ENCODE peak calls at places on chromosomes 5 and 9, in eight cellular contexts. G is H1, C is A549, W is esophagus squamous epithelium, E is body of pancreas, M is ovary, F is heart left ventricle, S is spleen. T is an unnamed sample.

GRCh38 chr9:90998573-90998972 is 197.0 kb downstream of the SYK start:
- DNase-seq in E (no peak), F (no peak), M (no peak), C (no peak), W (no peak), S (no peak), G (no peak), T (no peak)

GRCh38 chr9:34151398-34151797 is 24.9 kb upstream of the DCAF12 start:
- DNase-seq in F (no peak), M (no peak), S (peak; percentile 22), C (no peak), W (no peak), E (no peak), G (no peak), T (no peak)

GRCh38 chr9:79639354-79639753 is 67.6 kb downstream of the TLE4 start:
- DNase-seq in W (no peak), M (no peak), C (no peak), F (no peak), G (no peak), E (no peak), S (no peak), T (no peak)

GRCh38 chr9:33285502-33285901 is 4.8 kb upstream of the NFX1 start:
- DNase-seq in F (no peak), C (no peak), M (no peak), E (no peak), W (no peak), S (no peak), G (no peak), T (no peak)

GRCh38 chr5:143742951-143743350 is 69.0 kb upstream of the HMHB1 start:
- DNase-seq in F (no peak), S (no peak), G (no peak), W (no peak), M (no peak), E (no peak), C (no peak), T (no peak)

GRCh38 chr9:125466356-125466855 is 204.8 kb downstream of the GAPVD1 start:
- DNase-seq in C (no peak), S (no peak), W (no peak), M (no peak), E (no peak), G (no peak), F (no peak), T (no peak)

GRCh38 chr5:113151641-113152040 is 175.0 kb downstream of the DCP2 start:
- DNase-seq in G (no peak), W (no peak), F (no peak), C (no peak), E (no peak), S (no peak), M (no peak), T (no peak)

GRCh38 chr9:128912270-128912853 is 8.4 kb upstream of the PHYHD1 start:
- DNase-seq in E (no peak), F (no peak), M (no peak), C (peak; percentile 97), W (no peak), S (no peak), G (no peak), T (no peak)

GRCh38 chr9:120937596-120937995 is 11.0 kb upstream of the TRAF1 start:
- DNase-seq in S (no peak), M (no peak), E (no peak), W (no peak), G (no peak), C (no peak), F (no peak), T (no peak)

GRCh38 chr5:137167187-137167586 is 331.9 kb downstream of the SPOCK1 start:
- DNase-seq in C (no peak), F (no peak), W (no peak), G (no peak), E (no peak), M (no peak), S (no peak), T (no peak)

GRCh38 chr5:2126512-2126911 is 243.8 kb upstream of the IRX4 start:
- DNase-seq in C (no peak), S (no peak), F (no peak), M (no peak), G (no peak), E (no peak), W (no peak), T (no peak)

GRCh38 chr5:36090033-36090432 is 23.4 kb upstream of the UGT3A2 start:
- DNase-seq in F (no peak), S (no peak), E (no peak), W (no peak), M (no peak), C (no peak), G (peak; percentile 60), T (no peak)

GRCh38 chr5:109558364-109558763 is 131.4 kb upstream of the MAN2A1 start:
- DNase-seq in G (no peak), C (no peak), E (no peak), M (no peak), W (no peak), F (no peak), S (no peak), T (no peak)

GRCh38 chr5:109550077-109550476 is 139.7 kb upstream of the MAN2A1 start:
- DNase-seq in C (no peak), W (no peak), M (no peak), F (no peak), G (no peak), S (no peak), E (no peak), T (no peak)

GRCh38 chr5:109558952-109559351 is 130.8 kb upstream of the MAN2A1 start:
- DNase-seq in M (no peak), F (no peak), W (no peak), G (no peak), E (no peak), C (no peak), S (no peak), T (no peak)

DNA sequence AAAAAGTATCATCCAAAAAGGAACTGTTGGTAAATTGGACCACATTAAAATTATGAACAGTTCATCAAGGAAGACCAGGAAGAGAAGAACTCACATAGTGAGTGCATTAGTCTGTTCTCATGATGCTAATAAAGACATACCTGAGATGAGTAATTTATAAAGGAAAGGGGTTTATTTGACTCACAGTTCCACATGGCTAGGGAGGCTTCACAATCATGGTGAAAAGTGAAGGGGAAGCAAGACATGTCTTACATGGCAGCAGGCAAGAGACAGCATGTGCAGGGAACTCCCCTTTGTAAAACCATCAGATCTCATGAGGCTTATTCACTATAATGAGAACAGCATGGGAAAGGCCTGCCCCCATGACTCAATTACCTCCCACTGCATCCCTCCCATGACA is 135.9 kb upstream of the MAN2A1 start:
- DNase-seq in C (no peak), E (no peak), G (no peak), F (no peak), W (no peak), M (no peak), S (no peak), T (no peak)
- H3K4me1 ChIP-seq in C (no peaks in the 10 kb centered on the region), E (no peaks in the 10 kb centered on the region), G (no peaks in the 10 kb centered on the region), F (no peaks in the 10 kb centered on the region), W (no peaks in the 10 kb centered on the region), M (no peaks in the 10 kb centered on the region), S (no peaks in the 10 kb centered on the region), T (no peaks in the 10 kb centered on the region)

DNA sequence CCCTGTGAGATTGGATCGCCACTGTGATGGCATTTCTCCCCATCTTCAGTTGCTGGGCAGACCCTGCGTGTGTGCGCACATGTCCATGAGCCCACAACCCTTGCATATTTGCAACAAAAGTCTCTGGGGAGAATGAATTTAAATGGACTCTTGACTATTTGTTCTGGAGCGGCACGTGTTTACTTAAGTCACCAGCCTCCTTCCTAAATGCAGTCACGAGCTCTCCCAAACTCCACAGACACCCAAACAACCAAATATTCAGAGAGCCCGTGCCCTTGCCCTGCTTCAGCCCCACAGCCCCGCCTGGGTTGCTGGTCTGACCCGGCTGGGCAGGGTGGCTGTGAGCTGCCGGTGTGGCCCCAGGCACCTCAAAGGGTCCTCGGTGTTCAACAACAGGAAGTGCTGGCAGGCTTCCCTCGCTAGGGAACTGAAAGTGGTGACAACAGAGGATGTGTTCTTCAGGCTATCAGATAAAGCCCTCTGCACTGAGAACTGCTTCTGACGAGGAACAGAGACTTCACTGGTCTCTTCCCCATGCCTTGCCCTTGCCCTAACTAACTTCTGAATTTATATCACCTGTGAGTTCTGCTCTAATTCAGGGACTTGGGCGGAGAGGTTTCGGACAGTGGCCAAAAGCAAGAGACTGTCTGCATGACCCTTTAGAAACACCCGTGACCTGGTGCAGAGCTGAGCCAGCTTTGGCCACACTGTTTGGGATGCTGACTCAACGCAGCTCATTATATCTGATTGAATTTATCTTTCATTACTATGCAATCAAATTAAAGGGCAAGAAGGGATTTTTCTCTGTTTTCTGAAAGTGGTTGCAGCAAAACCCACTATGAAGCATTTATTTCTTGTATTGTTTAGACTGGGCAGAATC is 19.2 kb upstream of the CD180 start:
- DNase-seq in E (peak; percentile 85), F (peak; percentile 81), M (peak; percentile 41), C (no peak), G (no peak), S (peak; percentile 96), W (peak; percentile 55), T (peak; percentile 64)
- TF ChIP-seq POLR2A in E (no peak), F (no peak), M (no peak), C (no peak), G (no peak), S (no peak), W (no peak), T (peak; percentile 21)

GRCh38 chr9:76302947-76303550 is 91.2 kb downstream of the RFK start:
- DNase-seq in W (no peak), F (no peak), S (no peak), G (no peak), C (peak; percentile 48), M (no peak), E (peak; percentile 34), T (no peak)

GRCh38 chr9:76296561-76297276 is 97.5 kb downstream of the RFK start:
- DNase-seq in W (no peak), E (no peak), C (no peak), G (no peak), S (no peak), F (no peak), M (peak; percentile 34), T (no peak)

GRCh38 chr9:76298497-76299144 is 95.6 kb downstream of the RFK start:
- DNase-seq in W (no peak), S (no peak), M (no peak), C (no peak), F (no peak), E (no peak), G (no peak), T (no peak)

GRCh38 chr9:76297721-76298239 is 96.4 kb downstream of the RFK start:
- DNase-seq in E (peak; percentile 31), C (no peak), W (no peak), F (peak; percentile 36), S (no peak), G (no peak), M (peak; percentile 50), T (peak; percentile 23)

GRCh38 chr9:76302543-76302942 is 91.7 kb downstream of the RFK start:
- DNase-seq in E (no peak), W (no peak), S (no peak), M (no peak), F (no peak), G (no peak), C (no peak), T (no peak)
- H3K4me1 ChIP-seq in E (no peaks in the 10 kb centered on the region), W (no peaks in the 10 kb centered on the region), S (peaks cover under 1% of the 10 kb centered on the region), M (peaks cover 5% of the 10 kb centered on the region), F (peaks cover 10% of the 10 kb centered on the region), G (no peaks in the 10 kb centered on the region), C (no peaks in the 10 kb centered on the region), T (no peaks in the 10 kb centered on the region)

GRCh38 chr9:5843450-5844249 is 10.7 kb upstream of the ERMP1 start:
- DNase-seq in M (no peak), F (no peak), W (no peak), C (peak; percentile 57), E (no peak), S (no peak), G (no peak), T (no peak)
- TF ChIP-seq POLR2A in M (no peak), F (no peak), W (no peak), C (no peak), E (no peak), S (no peak), G (no peak), T (no peak)

T was measured in gastrocnemius medialis.